ENCODE peak calls at places on chromosomes 4 and X, in nine cellular contexts. S, O, N, Y, E, X, I, F and B are unnamed samples.

GRCh38 chr4:27218013-27218412 is 357.4 kb downstream of the STIM2 start:
- DNase-seq in S (no peak), O (no peak), N (no peak), Y (no peak), E (peak), X (no peak), I (no peak), F (no peak), B (no peak)

GRCh38 chrX:9339603-9340569 is 125.0 kb upstream of the TBL1X start:
- DNase-seq in S (peak), O (no peak), N (peak), Y (no peak), E (no peak), X (peak), I (no peak), F (peak), B (no peak)

GRCh38 chr4:44725861-44726820 is at the start of gene GNPDA2:
- DNase-seq in S (peak), O (peak), N (peak), Y (peak), E (peak), X (peak), I (peak), F (peak), B (peak)

GRCh38 chr4:99822734-99823133 is 6.1 kb downstream of the DAPP1 start:
- DNase-seq in S (no peak), O (no peak), N (no peak), Y (no peak), E (no peak), X (no peak), I (no peak), F (no peak), B (no peak)

GRCh38 chr4:25032126-25032525 is 1.4 kb upstream of the LGI2 start:
- DNase-seq in S (no peak), O (no peak), N (no peak), Y (no peak), E (no peak), X (no peak), I (no peak), F (no peak), B (no peak)

GRCh38 chrX:2497961-2498780 is 2.6 kb downstream of the DHRSX start:
- DNase-seq in S (no peak), O (no peak), N (no peak), Y (no peak), E (no peak), X (no peak), I (no peak), F (no peak), B (no peak)

GRCh38 chr4:111699163-111699562 is 446.1 kb upstream of the FAM241A start:
- DNase-seq in S (no peak), O (no peak), N (no peak), Y (no peak), E (no peak), X (no peak), I (no peak), F (no peak), B (no peak)

GRCh38 chr4:64409300-64409699 is at the start of gene TECRL:
- DNase-seq in S (no peak), O (no peak), N (no peak), Y (no peak), E (no peak), X (no peak), I (no peak), F (no peak), B (no peak)

GRCh38 chr4:158912390-158913175 is 143.8 kb downstream of the FNIP2 start:
- DNase-seq in S (no peak), O (no peak), N (no peak), Y (no peak), E (peak), X (no peak), I (no peak), F (no peak), B (no peak)

GRCh38 chrX:28693101-28693500 is 105.9 kb downstream of the IL1RAPL1 start:
- DNase-seq in S (no peak), O (no peak), N (no peak), Y (no peak), E (no peak), X (no peak), I (no peak), F (no peak), B (no peak)

GRCh38 chr4:76806336-76806735 is 91.6 kb downstream of the SOWAHB start:
- DNase-seq in S (no peak), O (no peak), N (no peak), Y (no peak), E (no peak), X (no peak), I (no peak), F (no peak), B (no peak)

GRCh38 chr4:186948361-186949291 is 225.0 kb upstream of the FAT1 start:
- DNase-seq in S (no peak), O (peak), N (no peak), Y (no peak), E (peak), X (no peak), I (no peak), F (no peak), B (no peak)

GRCh38 chr4:26105815-26106699 is 192.0 kb downstream of the SMIM20 start:
- DNase-seq in S (no peak), O (no peak), N (no peak), Y (no peak), E (peak), X (no peak), I (no peak), F (no peak), B (no peak)

GRCh38 chr4:159077702-159078495 is 25.0 kb upstream of the RAPGEF2 start:
- DNase-seq in S (peak), O (no peak), N (no peak), Y (no peak), E (no peak), X (no peak), I (peak), F (no peak), B (peak)

GRCh38 chrX:1813809-1814208 is 198.9 kb downstream of the ASMT start:
- DNase-seq in S (no peak), O (no peak), N (no peak), Y (no peak), E (no peak), X (no peak), I (no peak), F (no peak), B (no peak)

GRCh38 chr4:172962564-172963353 is 205.9 kb upstream of the GALNT7 start:
- DNase-seq in S (no peak), O (no peak), N (no peak), Y (no peak), E (peak), X (no peak), I (no peak), F (no peak), B (no peak)

GRCh38 chr4:123889376-123889945 is 492.9 kb downstream of the SPRY1 start:
- DNase-seq in S (no peak), O (no peak), N (no peak), Y (no peak), E (peak), X (no peak), I (no peak), F (no peak), B (no peak)

GRCh38 chr4:15385515-15385914 is 42.3 kb upstream of the C1QTNF7 start:
- DNase-seq in S (no peak), O (no peak), N (no peak), Y (no peak), E (no peak), X (no peak), I (no peak), F (no peak), B (no peak)

GRCh38 chr4:8019396-8020365 is 80.0 kb upstream of the AFAP1 start:
- DNase-seq in S (no peak), O (no peak), N (no peak), Y (no peak), E (no peak), X (no peak), I (no peak), F (no peak), B (no peak)

GRCh38 chrX:42028113-42028512 is 104.8 kb upstream of the CASK start:
- DNase-seq in S (no peak), O (no peak), N (no peak), Y (no peak), E (no peak), X (no peak), I (no peak), F (no peak), B (no peak)
- TF ChIP-seq CTCF in S (no peak), O (no peak), N (no peak), Y (no peak), E (no peak), X (no peak), I (no peak), F (no peak), B (no peak)

DNA sequence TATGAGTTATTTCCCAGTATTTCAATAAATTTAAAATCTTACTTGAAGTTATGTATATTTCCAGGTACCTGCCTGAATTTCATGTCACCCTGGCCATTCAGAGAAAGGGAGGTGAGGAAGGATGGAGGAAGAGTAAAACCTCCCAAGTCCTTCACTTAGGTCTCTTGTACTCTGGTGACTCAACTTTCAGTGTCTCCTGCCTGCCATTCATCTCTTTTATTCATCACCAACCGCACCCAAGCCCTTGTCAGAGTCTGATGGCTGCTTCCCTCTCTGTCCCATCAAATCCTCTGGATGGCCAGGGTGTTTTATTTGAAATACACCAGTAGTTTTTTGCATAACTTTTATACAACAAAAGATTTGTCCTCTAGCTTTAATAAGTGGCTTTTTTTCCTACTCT is 17.8 kb downstream of the TMPRSS11E start:
- DNase-seq in S (no peak), O (no peak), N (no peak), Y (no peak), E (no peak), X (no peak), I (no peak), F (no peak), B (no peak)
- TF ChIP-seq CTCF in S (no peak), O (no peak), N (no peak), Y (no peak), E (no peak), X (no peak), I (no peak), F (no peak), B (no peak)

GRCh38 chr4:59094505-59094904 is 1984.3 kb upstream of the IGFBP7 start:
- DNase-seq in S (no peak), O (no peak), N (no peak), Y (no peak), E (no peak), X (no peak), I (no peak), F (no peak), B (no peak)
- TF ChIP-seq CTCF in S (no peak), O (no peak), N (no peak), Y (no peak), E (no peak), X (no peak), I (no peak), F (no peak), B (peak)

GRCh38 chr4:188246488-188246887 is 107.2 kb downstream of the TRIML1 start:
- DNase-seq in S (no peak), O (peak), N (no peak), Y (no peak), E (no peak), X (no peak), I (no peak), F (no peak), B (no peak)
- TF ChIP-seq CTCF in S (no peak), O (no peak), N (no peak), Y (no peak), E (no peak), X (no peak), I (no peak), F (no peak), B (no peak)

GRCh38 chrX:70092247-70092646 is 30.0 kb downstream of the OTUD6A start:
- DNase-seq in S (no peak), O (no peak), N (no peak), Y (no peak), E (no peak), X (no peak), I (no peak), F (no peak), B (no peak)

GRCh38 chrX:70096052-70096451 is 33.8 kb downstream of the OTUD6A start:
- DNase-seq in S (no peak), O (peak), N (no peak), Y (no peak), E (no peak), X (no peak), I (no peak), F (no peak), B (no peak)
- TF ChIP-seq CTCF in S (no peak), O (no peak), N (no peak), Y (no peak), E (no peak), X (no peak), I (no peak), F (no peak), B (peak)

DNA sequence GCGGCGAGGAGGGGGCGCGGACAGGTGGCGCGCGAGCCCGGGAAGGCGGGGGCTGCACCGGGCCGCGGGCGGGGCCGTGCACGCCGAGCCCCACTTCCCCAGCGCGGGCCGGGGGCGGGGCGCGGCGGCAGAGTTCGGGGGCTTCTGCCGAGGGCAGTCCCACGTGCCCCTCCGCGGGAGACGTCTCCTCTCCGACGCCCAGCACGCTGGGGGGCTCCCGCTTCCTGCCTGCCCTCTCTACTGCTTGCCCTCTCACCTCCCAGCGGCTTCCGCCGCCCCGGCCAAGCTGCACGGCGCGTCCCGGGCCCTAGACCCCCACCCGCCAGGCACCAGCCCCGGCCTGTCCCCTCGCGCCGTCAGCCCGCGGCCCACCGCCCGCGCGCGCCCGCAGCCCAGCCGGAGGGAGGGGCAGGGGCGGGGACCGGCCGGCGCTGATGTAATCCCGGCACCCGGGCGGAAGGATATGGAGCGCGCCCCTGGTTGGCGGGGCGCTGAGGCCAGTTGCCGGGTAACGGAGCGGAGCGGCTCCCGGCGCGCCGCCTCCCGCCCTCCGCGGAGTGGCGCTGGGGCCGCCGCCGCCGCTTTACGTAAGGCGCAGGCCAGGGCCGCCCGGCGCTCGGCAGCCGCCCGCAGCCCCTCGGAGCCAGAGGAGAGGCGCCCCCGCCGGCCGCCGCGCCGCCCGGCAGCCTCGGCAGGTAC is at the start of gene KIAA0232:
- DNase-seq in S (peak), O (peak), N (peak), Y (peak), E (peak), X (peak), I (peak), F (peak), B (peak)
- TF ChIP-seq CTCF in S (no peak), O (no peak), N (no peak), Y (no peak), E (no peak), X (no peak), I (peak), F (no peak), B (peak)

GRCh38 chr4:71272976-71273375 is 65.8 kb upstream of the SLC4A4 start:
- DNase-seq in S (no peak), O (no peak), N (no peak), Y (no peak), E (no peak), X (no peak), I (no peak), F (no peak), B (no peak)

GRCh38 chr4:71269241-71269640 is 69.6 kb upstream of the SLC4A4 start:
- DNase-seq in S (no peak), O (no peak), N (no peak), Y (no peak), E (no peak), X (no peak), I (no peak), F (no peak), B (no peak)

GRCh38 chr4:71267244-71267643 is 71.6 kb upstream of the SLC4A4 start:
- DNase-seq in S (no peak), O (no peak), N (no peak), Y (no peak), E (no peak), X (no peak), I (no peak), F (no peak), B (no peak)

GRCh38 chr4:71268156-71268555 is 70.7 kb upstream of the SLC4A4 start:
- DNase-seq in S (no peak), O (no peak), N (no peak), Y (no peak), E (no peak), X (no peak), I (no peak), F (no peak), B (no peak)

DNA sequence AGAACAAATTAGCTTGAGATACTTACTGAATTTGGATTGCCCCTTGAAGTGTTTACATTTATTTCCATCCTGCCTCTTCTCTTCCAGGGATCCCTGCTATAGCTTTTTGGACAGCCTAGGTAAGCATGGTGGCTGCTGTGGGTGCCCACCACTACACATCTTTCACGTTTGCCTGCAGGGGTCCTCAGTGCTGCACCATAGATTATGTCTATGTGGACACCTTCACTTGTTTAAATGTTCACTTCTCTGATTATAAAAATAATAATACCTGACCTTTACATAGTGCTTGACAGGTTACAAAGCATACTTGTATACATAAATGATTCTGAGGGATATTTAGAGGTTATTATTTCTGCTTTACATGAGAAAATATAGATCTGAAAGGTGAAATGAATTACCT is 67.9 kb upstream of the SLC4A4 start:
- DNase-seq in S (peak), O (peak), N (no peak), Y (no peak), E (no peak), X (no peak), I (peak), F (no peak), B (no peak)
- TF ChIP-seq CTCF in S (peak), O (no peak), N (no peak), Y (no peak), E (peak), X (no peak), I (peak), F (no peak), B (peak)